ENCODE peak calls at places on chromosomes 7 and 10, in seven cellular contexts. K is H1, J is HepG2, X is GM12878, C is SK-N-SH, G is GM12892, I is K562. Y is an unnamed sample.

GRCh38 chr7:147941316-147941715 is 649.2 kb upstream of the C7orf33 start:
- DNase-seq in K (no peak), J (no peak), X (no peak), C (no peak), G (no peak), I (no peak), Y (no peak)

GRCh38 chr7:15199482-15199881 is 296.9 kb upstream of the DGKB start:
- DNase-seq in K (no peak), J (no peak), X (no peak), C (peak), G (no peak), I (no peak), Y (no peak)

GRCh38 chr10:47145290-47145934 is 154.6 kb upstream of the GDF10 start:
- DNase-seq in K (no peak), J (no peak), X (no peak), C (no peak), G (no peak), I (no peak), Y (no peak)

GRCh38 chr10:34407227-34407626 is 407.9 kb downstream of the PARD3 start:
- DNase-seq in K (no peak), J (no peak), X (no peak), C (peak), G (no peak), I (no peak), Y (no peak)

GRCh38 chr7:29281782-29282541 is 87.4 kb downstream of the CHN2 start:
- DNase-seq in K (no peak), J (peak), X (no peak), C (peak), G (no peak), I (no peak), Y (no peak)

GRCh38 chr10:42991442-42992098 is 85.3 kb upstream of the RET start:
- DNase-seq in K (no peak), J (no peak), X (no peak), C (peak), G (peak), I (no peak), Y (no peak)

GRCh38 chr7:37342665-37343471 is 105.8 kb downstream of the ELMO1 start:
- DNase-seq in K (no peak), J (no peak), X (peak), C (peak), G (no peak), I (no peak), Y (no peak)

GRCh38 chr10:7932301-7933036 is 114.2 kb downstream of the TAF3 start:
- DNase-seq in K (no peak), J (peak), X (no peak), C (no peak), G (no peak), I (no peak), Y (no peak)

GRCh38 chr7:138814806-138815332 is 16.9 kb upstream of the ATP6V0A4 start:
- DNase-seq in K (no peak), J (no peak), X (no peak), C (no peak), G (no peak), I (no peak), Y (no peak)

GRCh38 chr7:106480616-106481031 is 180.3 kb downstream of the CCDC71L start:
- DNase-seq in K (no peak), J (no peak), X (no peak), C (no peak), G (no peak), I (no peak), Y (no peak)

GRCh38 chr10:71089162-71089561 is 123.2 kb upstream of the UNC5B start:
- DNase-seq in K (no peak), J (no peak), X (no peak), C (no peak), G (no peak), I (peak), Y (no peak)

GRCh38 chr7:131424219-131424822 is 96.6 kb downstream of the MKLN1 start:
- DNase-seq in K (no peak), J (peak), X (peak), C (peak), G (no peak), I (no peak), Y (no peak)

GRCh38 chr7:6419310-6419773 is 28.4 kb downstream of the DAGLB start:
- DNase-seq in K (no peak), J (no peak), X (no peak), C (no peak), G (no peak), I (no peak), Y (no peak)

GRCh38 chr7:40923631-40924030 is 779.3 kb downstream of the INHBA start:
- DNase-seq in K (no peak), J (no peak), X (no peak), C (no peak), G (no peak), I (no peak), Y (no peak)

GRCh38 chr10:580796-581195 is 108.7 kb downstream of the DIP2C start:
- DNase-seq in K (no peak), J (no peak), X (no peak), C (no peak), G (no peak), I (no peak), Y (no peak)

GRCh38 chr10:18321371-18321770 is 181.1 kb downstream of the CACNB2 start:
- DNase-seq in K (no peak), J (no peak), X (no peak), C (no peak), G (no peak), I (no peak), Y (no peak)

GRCh38 chr10:131703941-131704340 is 196.9 kb upstream of the PPP2R2D start:
- DNase-seq in K (no peak), J (no peak), X (no peak), C (peak), G (no peak), I (no peak), Y (no peak)

GRCh38 chr10:79402625-79402946 is 42.8 kb downstream of the ZCCHC24 start:
- DNase-seq in K (no peak), J (no peak), X (no peak), C (no peak), G (no peak), I (no peak), Y (no peak)

GRCh38 chr7:134368851-134369533 is 52.3 kb upstream of the SLC35B4 start:
- DNase-seq in K (no peak), J (peak), X (no peak), C (no peak), G (no peak), I (no peak), Y (no peak)

GRCh38 chr7:25790261-25790660 is 361.7 kb upstream of the NFE2L3 start:
- DNase-seq in K (no peak), J (no peak), X (no peak), C (no peak), G (no peak), I (no peak), Y (no peak)

GRCh38 chr7:25792586-25792985 is 359.4 kb upstream of the NFE2L3 start:
- DNase-seq in K (no peak), J (no peak), X (no peak), C (no peak), G (no peak), I (no peak), Y (no peak)

GRCh38 chr7:25801214-25801613 is 350.8 kb upstream of the NFE2L3 start:
- DNase-seq in K (no peak), J (no peak), X (no peak), C (no peak), G (no peak), I (no peak), Y (no peak)

DNA sequence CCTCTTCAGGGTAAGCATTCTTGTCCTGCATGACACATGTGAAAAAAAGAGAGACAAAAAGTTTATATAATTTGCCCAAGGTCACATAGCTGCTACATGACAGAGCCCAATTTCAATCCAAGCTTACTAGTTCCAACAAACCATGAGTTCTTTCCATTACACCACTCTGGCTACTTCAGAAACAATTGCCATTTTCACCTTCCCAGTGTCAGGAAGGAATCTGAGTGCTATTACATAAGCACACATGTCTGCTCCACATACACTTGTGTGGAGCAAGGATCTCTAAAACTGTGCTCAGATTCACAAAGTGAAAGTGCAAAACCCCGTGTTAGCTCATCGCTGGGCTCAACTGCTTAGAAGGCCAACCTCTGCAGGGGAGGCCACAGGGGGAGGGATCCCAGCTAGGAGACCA is 356.2 kb upstream of the NFE2L3 start:
- DNase-seq in K (no peak), J (no peak), X (no peak), C (no peak), G (no peak), I (no peak), Y (no peak)
- TF ChIP-seq POLR2AphosphoS5 in K (no peak), J (no peak), X (no peak), C (no peak), G (no peak), I (no peak), Y (no peak)

DNA sequence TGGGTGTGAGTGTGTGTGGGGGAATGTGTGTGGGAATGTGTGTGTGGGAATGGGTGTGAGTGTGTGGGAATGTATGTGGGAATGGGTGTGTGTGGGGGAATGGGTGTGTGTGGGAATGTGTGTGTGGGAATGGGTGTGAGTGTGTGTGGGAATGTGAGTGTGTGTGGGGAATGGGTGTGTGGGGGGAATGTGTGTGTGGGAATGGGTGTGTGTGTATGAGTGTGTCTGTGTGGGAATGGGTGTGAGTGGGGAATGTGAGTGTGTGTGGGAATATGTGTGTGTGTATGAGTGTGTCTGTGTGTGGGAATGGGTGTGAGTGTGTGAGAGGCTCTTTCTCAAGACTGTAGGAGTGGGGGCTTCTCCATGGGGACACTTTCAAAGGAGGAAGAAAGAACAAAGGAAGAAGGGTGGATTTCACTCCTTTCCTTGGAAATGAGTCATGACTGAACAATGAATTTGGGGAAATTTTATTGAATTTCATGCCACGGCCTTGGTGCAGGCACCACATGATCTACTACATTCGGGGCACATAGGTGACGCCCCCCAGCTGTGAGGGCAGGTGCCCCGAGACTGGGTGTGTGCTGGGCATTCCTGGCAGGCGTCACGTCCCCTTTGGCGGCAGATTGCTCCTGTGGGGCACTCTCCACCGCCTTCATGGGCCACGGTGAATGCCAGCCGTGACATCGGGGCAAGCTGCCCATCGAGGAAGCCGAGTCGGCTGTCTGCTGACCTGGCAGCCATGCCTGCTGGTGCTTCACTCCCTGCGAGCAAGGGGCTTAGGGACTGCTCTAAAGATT is 88.8 kb upstream of the INSIG1 start:
- DNase-seq in K (no peak), J (no peak), X (no peak), C (no peak), G (no peak), I (no peak), Y (no peak)
- TF ChIP-seq TAF1 in K (no peak), J (no peak), X (no peak), C (no peak), G (no peak), I (no peak), Y (no peak)

GRCh38 chr10:22615819-22616499 is 98.4 kb downstream of the PIP4K2A start:
- DNase-seq in K (no peak), J (peak), X (peak), C (no peak), G (no peak), I (peak), Y (no peak)
- TF ChIP-seq POLR2AphosphoS5 in K (no peak), J (no peak), X (peak), C (no peak), G (peak), I (peak), Y (no peak)

GRCh38 chr7:1943933-1944618 is 274.0 kb downstream of the ELFN1 start:
- DNase-seq in K (no peak), J (no peak), X (no peak), C (no peak), G (no peak), I (no peak), Y (no peak)

GRCh38 chr7:1942704-1943294 is 272.7 kb downstream of the ELFN1 start:
- DNase-seq in K (no peak), J (no peak), X (no peak), C (no peak), G (no peak), I (no peak), Y (no peak)

GRCh38 chr7:1942026-1942703 is 272.1 kb downstream of the ELFN1 start:
- DNase-seq in K (no peak), J (no peak), X (no peak), C (no peak), G (no peak), I (no peak), Y (no peak)

GRCh38 chr7:1944619-1945210 is 274.6 kb downstream of the ELFN1 start:
- DNase-seq in K (no peak), J (no peak), X (no peak), C (no peak), G (no peak), I (no peak), Y (no peak)

GRCh38 chr7:1943326-1943725 is 273.2 kb downstream of the ELFN1 start:
- DNase-seq in K (no peak), J (no peak), X (no peak), C (no peak), G (no peak), I (no peak), Y (no peak)
- TF ChIP-seq TAF1 in K (no peak), J (no peak), X (no peak), C (no peak), G (no peak), I (no peak), Y (no peak)

DNA sequence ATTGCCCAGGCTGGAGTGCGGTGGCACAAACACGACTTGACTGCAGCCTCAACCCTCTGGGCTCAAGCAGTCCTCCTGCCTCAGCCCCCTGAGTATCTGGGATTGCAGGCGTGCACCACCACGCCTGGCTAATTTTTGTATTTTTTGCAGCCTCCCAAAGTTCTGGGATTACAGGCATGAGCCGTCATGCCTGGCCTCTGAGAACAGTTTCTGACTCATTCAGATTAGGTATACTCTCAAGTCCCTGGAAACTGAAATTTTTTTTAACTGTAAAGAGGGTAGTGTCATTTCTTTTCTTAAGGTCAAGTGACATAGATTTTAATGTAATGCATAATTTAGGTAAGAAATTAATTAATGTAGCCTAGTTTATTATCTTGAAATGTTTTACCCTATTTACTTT is 104.7 kb downstream of the SEPTIN7 start:
- DNase-seq in K (no peak), J (no peak), X (no peak), C (no peak), G (no peak), I (no peak), Y (no peak)
- TF ChIP-seq POLR2AphosphoS5 in K (no peak), J (no peak), X (no peak), C (no peak), G (no peak), I (no peak), Y (no peak)

GRCh38 chr10:104277785-104278184 is 8.8 kb downstream of the GSTO2 start:
- DNase-seq in K (no peak), J (peak), X (no peak), C (no peak), G (no peak), I (no peak), Y (no peak)
- TF ChIP-seq TAF1 in K (no peak), J (no peak), X (no peak), C (no peak), G (no peak), I (no peak), Y (no peak)

GRCh38 chr10:103661198-103661950 is 167.9 kb downstream of the NEURL1 start:
- DNase-seq in K (peak), J (peak), X (no peak), C (no peak), G (peak), I (no peak), Y (no peak)
- TF ChIP-seq POLR2AphosphoS5 in K (peak), J (peak), X (no peak), C (no peak), G (no peak), I (no peak), Y (no peak)

GRCh38 chr7:68925241-68925640 is 673.0 kb upstream of the AUTS2 start:
- DNase-seq in K (no peak), J (no peak), X (no peak), C (no peak), G (no peak), I (no peak), Y (no peak)

GRCh38 chr7:68929712-68930395 is 668.4 kb upstream of the AUTS2 start:
- DNase-seq in K (no peak), J (no peak), X (no peak), C (no peak), G (no peak), I (no peak), Y (no peak)
- TF ChIP-seq TAF1 in K (no peak), J (no peak), X (no peak), C (no peak), G (no peak), I (no peak), Y (no peak)

DNA sequence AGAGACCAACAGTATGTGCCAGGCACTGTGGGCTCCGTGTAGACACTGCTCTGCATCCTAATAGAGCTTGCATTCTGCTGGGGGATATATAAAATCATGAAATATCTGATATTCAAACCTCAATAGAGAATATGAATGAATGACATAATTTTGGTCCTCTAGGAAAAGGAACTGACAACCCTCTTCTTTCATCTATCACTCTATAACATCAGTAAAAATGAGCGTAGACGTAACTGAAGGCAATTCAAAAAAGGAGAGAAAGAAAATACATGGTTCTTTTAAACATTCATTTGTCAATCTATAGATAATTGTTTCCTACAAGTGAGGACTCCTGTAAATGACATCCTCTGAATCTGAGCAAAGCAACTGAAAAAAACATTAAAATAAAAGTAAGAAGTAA is 607.4 kb upstream of the LRRN3 start:
- DNase-seq in K (no peak), J (no peak), X (no peak), C (no peak), G (no peak), I (no peak), Y (no peak)
- TF ChIP-seq POLR2AphosphoS5 in K (no peak), J (no peak), X (no peak), C (no peak), G (no peak), I (no peak), Y (no peak)

Y was measured in GM12891.